ENCODE peak calls at places on chromosome 9, in seven cellular contexts. C is CD4-positive, alpha-beta memory T cell; M is NCI-H82; K is astrocyte of the spinal cord; Y is fibroblast of the aortic adventitia; U is iPS-NIHi11; H is kidney. S is an unnamed sample.

GRCh38 chr9:76245518-76245917 is 148.7 kb downstream of the RFK start:
- DNase-seq in C (no peak), M (no peak), K (no peak), Y (no peak), U (no peak), H (no peak), S (no peak)

GRCh38 chr9:89732295-89732951 is 127.6 kb downstream of the GADD45G start:
- DNase-seq in C (no peak), M (no peak), K (no peak), Y (no peak), U (no peak), H (peak; percentile 26), S (no peak)

GRCh38 chr9:20863910-20864309 is 167.5 kb downstream of the HACD4 start:
- DNase-seq in C (no peak), M (peak; percentile 59), K (no peak), Y (no peak), U (no peak), H (no peak), S (no peak)

GRCh38 chr9:129270903-129271431 is 92.9 kb upstream of the IER5L start:
- DNase-seq in C (no peak), M (no peak), K (peak; percentile 83), Y (peak; percentile 21), U (no peak), H (peak; percentile 33), S (peak; percentile 28)

GRCh38 chr9:72753261-72753893 is 199.5 kb downstream of the ALDH1A1 start:
- DNase-seq in C (no peak), M (peak; percentile 9), K (peak; percentile 33), Y (peak; percentile 60), U (peak; percentile 14), H (no peak), S (no peak)

GRCh38 chr9:133008406-133008805 is 22.4 kb upstream of the GTF3C5 start:
- DNase-seq in C (no peak), M (no peak), K (no peak), Y (no peak), U (no peak), H (peak; percentile 55), S (no peak)

GRCh38 chr9:21510806-21511205 is 28.7 kb upstream of the IFNE start:
- DNase-seq in C (no peak), M (no peak), K (no peak), Y (no peak), U (no peak), H (no peak), S (no peak)

GRCh38 chr9:72818377-72818776 is 134.5 kb downstream of the ALDH1A1 start:
- DNase-seq in C (no peak), M (peak; percentile 56), K (no peak), Y (no peak), U (no peak), H (no peak), S (no peak)

GRCh38 chr9:72326643-72327042 is 38.4 kb downstream of the ZFAND5 start:
- DNase-seq in C (no peak), M (no peak), K (no peak), Y (no peak), U (no peak), H (no peak), S (no peak)

GRCh38 chr9:121372563-121373400 is 2.7 kb upstream of the STOM start:
- DNase-seq in C (no peak), M (no peak), K (peak; percentile 43), Y (peak; percentile 81), U (no peak), H (no peak), S (no peak)

GRCh38 chr9:136829981-136830885 is 12.0 kb upstream of the AJM1 start:
- DNase-seq in C (no peak), M (no peak), K (no peak), Y (no peak), U (peak; percentile 17), H (peak; percentile 69), S (no peak)